ENCODE peak calls at places on chromosomes 16 and 17, in seven cellular contexts. S is GM23338; R is activated B cell treated with CpG ODN at 0.5 μM for 24 hours; Q is mesenchymal stem cell; V is ovary; N is naive thymus-derived CD4-positive, alpha-beta T cell; A is fibroblast of the conjunctiva. T is an unnamed sample.

GRCh38 chr17:16981928-16982327 is 10.0 kb upstream of the TNFRSF13B start:
- DNase-seq in A (no peak), V (no peak), S (no peak), R (no peak), N (no peak), Q (no peak), T (no peak)

GRCh38 chr17:39144414-39144813 is 7.0 kb downstream of the PLXDC1 start:
- DNase-seq in N (no peak), A (peak; percentile 57), S (no peak), V (peak; percentile 94), Q (peak; percentile 48), R (no peak), T (no peak)

GRCh38 chr17:75688209-75688771 is 21.2 kb downstream of the SAP30BP start:
- DNase-seq in N (no peak), Q (peak; percentile 36), S (no peak), A (no peak), V (no peak), R (no peak), T (no peak)

GRCh38 chr17:29640413-29640812 is 17.7 kb upstream of the CORO6 start:
- DNase-seq in R (no peak), S (no peak), A (peak; percentile 40), N (no peak), V (no peak), Q (peak; percentile 50), T (no peak)

GRCh38 chr17:82384730-82385429 is 13.3 kb downstream of the UTS2R start:
- DNase-seq in S (peak; percentile 63), R (no peak), Q (peak; percentile 22), N (no peak), V (no peak), A (no peak), T (no peak)

GRCh38 chr17:9284884-9285283 is 263.6 kb downstream of the NTN1 start:
- DNase-seq in A (no peak), Q (no peak), R (no peak), S (peak; percentile 31), V (no peak), N (no peak), T (no peak)

GRCh38 chr17:37847811-37848331 is 76.3 kb upstream of the TBC1D3K start:
- DNase-seq in V (no peak), R (no peak), S (no peak), N (no peak), A (no peak), Q (peak; percentile 52), T (no peak)

GRCh38 chr17:16934133-16934795 is 37.7 kb downstream of the TNFRSF13B start:
- DNase-seq in S (no peak), R (no peak), A (no peak), N (no peak), V (no peak), Q (no peak), T (no peak)

GRCh38 chr16:12498077-12498476 is 305.6 kb downstream of the CPPED1 start:
- DNase-seq in N (no peak), V (no peak), A (no peak), Q (no peak), S (no peak), R (no peak), T (no peak)

GRCh38 chr17:2710804-2711607 is 558 bp downstream of the CLUH start:
- DNase-seq in V (no peak), R (no peak), N (no peak), Q (peak; percentile 45), S (peak; percentile 68), A (no peak), T (peak; percentile 20)

GRCh38 chr16:68362314-68362913 is 51.6 kb downstream of the PRMT7 start:
- DNase-seq in R (no peak), Q (no peak), V (no peak), A (no peak), S (no peak), N (no peak), T (no peak)

GRCh38 chr16:68128577-68129305 is 43.6 kb downstream of the NFATC3 start:
- DNase-seq in A (no peak), Q (peak; percentile 28), N (no peak), R (no peak), S (peak; percentile 18), V (no peak), T (no peak)

GRCh38 chr16:83779881-83780280 is 27.9 kb upstream of the HSBP1 start:
- DNase-seq in Q (no peak), R (no peak), N (no peak), A (peak; percentile 13), S (no peak), V (no peak), T (no peak)

GRCh38 chr17:9273334-9274118 is 252.2 kb downstream of the NTN1 start:
- DNase-seq in R (no peak), S (no peak), V (no peak), A (no peak), Q (no peak), N (no peak), T (no peak)

GRCh38 chr16:69396187-69397061 is 10.6 kb upstream of the TERF2 start:
- DNase-seq in S (peak; percentile 93), N (peak; percentile 62), R (no peak), V (peak; percentile 68), Q (peak; percentile 98), A (peak; percentile 96), T (peak; percentile 68)

GRCh38 chr16:4654387-4654901 is 29.8 kb downstream of the MGRN1 start:
- DNase-seq in Q (no peak), S (no peak), A (no peak), V (no peak), R (no peak), N (no peak), T (no peak)

GRCh38 chr17:60545465-60546191 is 19.6 kb upstream of the APPBP2 start:
- DNase-seq in N (no peak), S (no peak), R (no peak), Q (no peak), A (no peak), V (no peak), T (no peak)

GRCh38 chr17:45740553-45741330 is 43.4 kb upstream of the CRHR1 start:
- DNase-seq in N (no peak), A (peak; percentile 9), R (no peak), S (peak; percentile 97), V (no peak), Q (peak; percentile 38), T (no peak)

GRCh38 chr17:18363021-18363941 is at the start of gene SHMT1:
- DNase-seq in N (peak; percentile 89), V (peak; percentile 92), A (peak; percentile 67), S (peak; percentile 98), R (peak; percentile 86), Q (peak; percentile 87), T (peak; percentile 87)

GRCh38 chr16:28218109-28218508 is 6.3 kb upstream of the XPO6 start:
- DNase-seq in A (peak; percentile 30), S (peak; percentile 78), N (peak; percentile 72), R (no peak), V (no peak), Q (peak; percentile 56), T (peak; percentile 58)

GRCh38 chr16:50467943-50468748 is 80.0 kb upstream of the NKD1 start:
- DNase-seq in N (peak; percentile 8), R (no peak), S (peak; percentile 75), A (no peak), V (peak; percentile 24), Q (no peak), T (no peak)

GRCh38 chr17:10156579-10157488 is 41.6 kb downstream of the GAS7 start:
- DNase-seq in Q (peak; percentile 76), R (peak; percentile 47), S (no peak), V (no peak), A (no peak), N (no peak), T (no peak)

GRCh38 chr17:77905266-77905665 is 53.2 kb upstream of the TNRC6C start:
- DNase-seq in A (no peak), Q (no peak), R (no peak), N (no peak), V (no peak), S (no peak), T (no peak)

GRCh38 chr17:16250635-16251034 is 33.6 kb downstream of the PIGL start:
- DNase-seq in V (no peak), Q (peak; percentile 53), R (no peak), S (no peak), A (peak; percentile 51), N (no peak), T (no peak)

GRCh38 chr16:64417711-64418227 is 704.1 kb downstream of the CDH11 start:
- DNase-seq in R (no peak), S (no peak), N (no peak), A (peak; percentile 47), Q (peak; percentile 32), V (no peak), T (no peak)

GRCh38 chr17:54982399-54982798 is 13.8 kb downstream of the STXBP4 start:
- DNase-seq in R (no peak), Q (peak; percentile 36), N (no peak), S (no peak), V (peak; percentile 55), A (peak; percentile 72), T (no peak)

GRCh38 chr17:14672830-14673229 is 371.9 kb downstream of the HS3ST3B1 start:
- DNase-seq in S (no peak), A (peak; percentile 31), Q (peak; percentile 84), V (no peak), R (no peak), N (no peak), T (no peak)

GRCh38 chr17:79843475-79843916 is 4.3 kb upstream of the CBX4 start:
- DNase-seq in S (no peak), N (no peak), A (no peak), V (peak; percentile 73), Q (no peak), R (peak; percentile 37), T (no peak)

GRCh38 chr17:44315760-44316731 is 7.6 kb downstream of the RUNDC3A start:
- DNase-seq in N (no peak), V (no peak), A (no peak), R (no peak), Q (no peak), S (peak; percentile 98), T (no peak)

GRCh38 chr16:10728035-10728462 is 15.6 kb upstream of the NUBP1 start:
- DNase-seq in A (no peak), Q (no peak), S (no peak), N (no peak), R (no peak), V (peak; percentile 70), T (no peak)

GRCh38 chr16:11418506-11418905 is 73.2 kb downstream of the RMI2 start:
- DNase-seq in A (no peak), S (no peak), Q (no peak), N (no peak), R (no peak), V (no peak), T (no peak)

T was measured in effector CD4-positive, alpha-beta T cell.